ENCODE peak calls at places on chromosomes 11 and 22, in seven cellular contexts. F, D, B, Y, R, W and T are unnamed samples.

GRCh38 chr11:100635194-100635593 is 51.9 kb upstream of the ARHGAP42 start:
- DNase-seq in D (no peak), B (no peak), Y (no peak), F (no peak), R (no peak), W (no peak), T (no peak)

GRCh38 chr11:62572431-62572830 is 1.3 kb downstream of the EEF1G start:
- DNase-seq in F (no peak), W (no peak), Y (no peak), R (no peak), B (no peak), D (no peak), T (no peak)

GRCh38 chr11:47359162-47359561 is 6.7 kb upstream of the MYBPC3 start:
- DNase-seq in D (no peak), W (no peak), Y (no peak), B (no peak), R (no peak), F (no peak), T (no peak)

GRCh38 chr22:35074583-35074982 is 8.6 kb downstream of the ISX start:
- DNase-seq in W (no peak), F (no peak), Y (no peak), D (no peak), R (no peak), B (no peak), T (no peak)

GRCh38 chr11:101470414-101470813 is 113.4 kb downstream of the TRPC6 start:
- DNase-seq in F (no peak), D (no peak), Y (no peak), B (no peak), R (no peak), W (no peak), T (no peak)

GRCh38 chr11:61833478-61833877 is 5.4 kb downstream of the FADS2 start:
- DNase-seq in Y (no peak), D (no peak), W (no peak), F (no peak), B (no peak), R (no peak), T (no peak)

GRCh38 chr11:67489203-67489859 is 6.5 kb downstream of the AIP start:
- DNase-seq in B (no peak), Y (no peak), F (no peak), R (no peak), D (no peak), W (peak), T (no peak)

GRCh38 chr22:42922374-42923177 is 65.5 kb upstream of the ARFGAP3 start:
- DNase-seq in W (no peak), D (no peak), F (no peak), R (no peak), B (no peak), Y (no peak), T (no peak)

GRCh38 chr11:86182976-86183584 is 61.5 kb upstream of the EED start:
- DNase-seq in F (peak), Y (peak), B (no peak), D (no peak), W (no peak), R (no peak), T (no peak)

GRCh38 chr22:25111579-25112517 is 87.8 kb upstream of the CRYBB3 start:
- DNase-seq in Y (no peak), F (no peak), B (no peak), D (peak), W (no peak), R (no peak), T (no peak)

GRCh38 chr22:42169055-42169469 is 38.5 kb upstream of the CYP2D6 start:
- DNase-seq in D (peak), B (peak), W (peak), F (peak), R (peak), Y (peak), T (peak)

GRCh38 chr11:58913685-58914084 is 25.6 kb upstream of the GLYATL1 start:
- DNase-seq in B (no peak), D (no peak), Y (no peak), F (no peak), R (no peak), W (no peak), T (no peak)

GRCh38 chr11:19595840-19596751 is 116.5 kb upstream of the NAV2 start:
- DNase-seq in D (peak), F (no peak), R (no peak), W (no peak), B (no peak), Y (no peak), T (no peak)

GRCh38 chr22:44204937-44205712 is 24.4 kb downstream of the PARVG start:
- DNase-seq in Y (no peak), R (no peak), B (no peak), D (no peak), W (no peak), F (no peak), T (no peak)

GRCh38 chr22:24855794-24856193 is 49.8 kb downstream of the SGSM1 start:
- DNase-seq in B (no peak), F (no peak), Y (no peak), W (no peak), D (no peak), R (no peak), T (no peak)

GRCh38 chr11:40118026-40118425 is 1341.4 kb downstream of the LRRC4C start:
- DNase-seq in R (no peak), Y (no peak), F (no peak), W (no peak), B (no peak), D (no peak), T (no peak)

GRCh38 chr22:24744638-24745037 is 29.9 kb downstream of the PIWIL3 start:
- DNase-seq in W (no peak), F (no peak), D (no peak), R (no peak), Y (no peak), B (no peak), T (no peak)

GRCh38 chr11:85772700-85773099 is 38.2 kb downstream of the SYTL2 start:
- DNase-seq in Y (no peak), R (no peak), F (no peak), W (no peak), D (no peak), B (no peak), T (no peak)

GRCh38 chr11:13635804-13636203 is 32.7 kb upstream of the FAR1 start:
- DNase-seq in F (no peak), B (no peak), D (no peak), R (no peak), W (no peak), Y (no peak), T (no peak)

GRCh38 chr11:31809857-31810778 is 1.0 kb downstream of the PAX6 start:
- DNase-seq in R (no peak), Y (no peak), F (no peak), D (peak), B (no peak), W (no peak), T (no peak)

GRCh38 chr22:24187731-24188644 is 6.7 kb downstream of the SUSD2 start:
- DNase-seq in D (peak), B (no peak), W (peak), R (no peak), F (no peak), Y (no peak), T (peak)

GRCh38 chr11:111297696-111298095 is 650 bp upstream of the POU2AF3 start:
- DNase-seq in W (no peak), Y (no peak), B (no peak), D (no peak), F (no peak), R (no peak), T (no peak)

GRCh38 chr11:111301004-111301839 is 2.9 kb downstream of the POU2AF3 start:
- DNase-seq in R (no peak), W (no peak), D (no peak), F (no peak), Y (no peak), B (no peak), T (no peak)

GRCh38 chr11:111298466-111299110 is at the start of gene POU2AF3:
- DNase-seq in F (no peak), W (peak), B (no peak), R (no peak), D (no peak), Y (no peak), T (peak)

GRCh38 chr11:111300569-111300968 is 2.2 kb downstream of the POU2AF3 start:
- DNase-seq in Y (no peak), D (no peak), R (no peak), F (no peak), W (no peak), B (no peak), T (no peak)

DNA sequence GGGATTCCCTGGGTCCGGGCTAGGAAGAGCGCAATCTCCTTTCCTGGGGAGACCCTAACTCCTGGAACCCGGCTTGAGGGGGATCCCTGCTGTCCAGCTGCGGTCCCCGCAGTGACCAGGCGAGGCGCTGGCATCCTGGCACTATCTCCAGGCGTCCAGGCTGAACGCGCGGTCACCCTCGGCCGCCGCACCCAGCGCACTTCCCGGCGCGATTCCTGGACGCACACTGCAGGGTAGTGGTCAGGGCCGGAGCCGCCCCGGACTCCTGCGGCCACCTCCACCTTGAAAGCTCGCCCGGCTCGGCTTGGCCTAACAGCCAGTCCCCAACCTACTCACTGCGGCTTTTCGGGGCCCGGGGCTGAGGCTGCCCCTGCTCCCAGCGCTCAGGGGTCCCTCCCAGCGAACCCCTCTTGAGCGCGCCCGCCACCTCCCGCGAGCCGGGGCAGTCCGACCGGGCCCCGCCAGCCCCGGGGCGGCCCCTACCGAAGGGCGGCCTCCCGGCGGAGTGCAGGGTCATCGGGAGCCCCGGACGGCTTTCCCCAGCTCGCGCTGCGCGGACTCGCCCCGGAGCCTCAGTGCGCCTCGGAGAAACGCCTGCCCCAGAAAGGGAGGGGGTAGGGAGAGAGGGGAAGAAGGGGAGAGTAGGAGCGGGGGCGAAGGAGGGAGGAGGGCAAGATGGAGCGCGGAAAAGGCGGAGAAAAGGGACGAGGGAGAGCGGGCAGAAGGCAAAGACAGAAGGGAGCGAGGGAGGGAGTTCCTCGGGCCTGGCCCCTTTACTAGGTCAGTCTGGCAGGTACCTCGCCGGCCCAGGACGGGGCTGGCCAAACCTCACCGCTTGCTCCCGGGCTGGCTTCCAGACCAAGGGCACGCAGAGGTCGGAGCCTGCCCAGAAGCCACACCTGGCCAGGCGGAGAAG is 1.0 kb downstream of the POU2AF3 start:
- DNase-seq in D (peak), F (no peak), Y (no peak), W (peak), R (peak), B (no peak), T (peak)
- TF ChIP-seq POLR2AphosphoS5 in D (no peak), F (no peak), Y (no peak), W (no peak), R (peak), B (no peak), T (no peak)

DNA sequence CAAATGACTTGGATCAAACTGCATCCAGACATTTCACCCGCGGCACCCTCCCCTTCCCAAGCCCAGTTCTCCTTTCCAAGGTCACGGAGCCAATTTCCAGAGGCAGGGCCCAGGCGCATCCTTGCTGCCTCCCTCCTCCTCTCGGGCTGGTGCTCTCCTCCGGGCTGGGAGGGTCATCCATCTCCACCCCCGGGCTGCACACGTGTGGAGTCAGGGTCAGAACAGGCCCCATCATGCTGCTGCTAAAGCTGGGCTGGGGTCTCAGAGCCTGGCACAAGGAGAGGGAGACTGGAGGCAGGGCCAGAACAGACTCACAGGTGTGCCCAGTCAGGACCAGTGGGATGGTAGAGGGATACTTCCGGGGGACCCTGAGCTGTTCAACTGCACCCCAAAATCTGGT is 14.0 kb downstream of the RSPH14 start:
- DNase-seq in W (no peak), B (no peak), Y (no peak), D (no peak), R (no peak), F (no peak), T (no peak)
- TF ChIP-seq TAF1 in W (no peak), B (no peak), Y (no peak), D (no peak), R (no peak), F (no peak), T (no peak)

GRCh38 chr11:113153847-113154246 is 160.5 kb upstream of the TTC12 start:
- DNase-seq in R (no peak), Y (no peak), B (no peak), W (no peak), D (no peak), F (no peak), T (no peak)
- TF ChIP-seq POLR2AphosphoS5 in R (no peak), Y (no peak), B (no peak), W (no peak), D (no peak), F (no peak), T (no peak)

GRCh38 chr11:74472030-74472429 is 4.7 kb upstream of the KCNE3 start:
- DNase-seq in R (no peak), B (no peak), Y (no peak), F (no peak), W (no peak), D (no peak), T (no peak)

GRCh38 chr11:74470526-74470925 is 3.2 kb upstream of the KCNE3 start:
- DNase-seq in R (no peak), D (no peak), F (no peak), B (no peak), Y (no peak), W (no peak), T (no peak)

GRCh38 chr11:74473382-74474201 is 6.2 kb upstream of the KCNE3 start:
- DNase-seq in B (no peak), F (no peak), Y (no peak), R (no peak), W (no peak), D (no peak), T (no peak)

GRCh38 chr11:74471037-74471436 is 3.7 kb upstream of the KCNE3 start:
- DNase-seq in F (no peak), B (no peak), Y (no peak), R (no peak), D (no peak), W (no peak), T (no peak)

DNA sequence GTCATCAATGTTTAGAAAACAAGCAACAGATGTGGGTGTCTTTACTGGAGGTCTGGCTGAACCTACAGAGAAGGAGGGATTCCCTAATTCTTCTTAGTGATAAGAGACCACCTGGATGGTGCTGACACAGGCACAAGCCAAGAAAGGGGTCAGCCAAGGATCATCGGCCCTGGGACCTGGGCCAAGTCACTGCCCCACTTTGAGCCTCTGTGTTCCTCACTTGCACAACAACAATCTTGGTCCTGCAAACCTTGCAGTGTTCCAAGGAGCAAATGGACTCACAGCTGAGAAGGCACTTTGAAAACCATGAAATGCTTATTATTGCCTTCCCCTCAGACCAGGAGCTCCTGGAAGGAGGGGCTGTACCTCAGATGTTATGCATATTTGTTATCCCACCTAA is 7.0 kb upstream of the KCNE3 start:
- DNase-seq in F (no peak), W (no peak), B (no peak), Y (no peak), D (no peak), R (no peak), T (no peak)
- TF ChIP-seq TAF1 in F (no peak), W (no peak), B (no peak), Y (no peak), D (no peak), R (no peak), T (no peak)

DNA sequence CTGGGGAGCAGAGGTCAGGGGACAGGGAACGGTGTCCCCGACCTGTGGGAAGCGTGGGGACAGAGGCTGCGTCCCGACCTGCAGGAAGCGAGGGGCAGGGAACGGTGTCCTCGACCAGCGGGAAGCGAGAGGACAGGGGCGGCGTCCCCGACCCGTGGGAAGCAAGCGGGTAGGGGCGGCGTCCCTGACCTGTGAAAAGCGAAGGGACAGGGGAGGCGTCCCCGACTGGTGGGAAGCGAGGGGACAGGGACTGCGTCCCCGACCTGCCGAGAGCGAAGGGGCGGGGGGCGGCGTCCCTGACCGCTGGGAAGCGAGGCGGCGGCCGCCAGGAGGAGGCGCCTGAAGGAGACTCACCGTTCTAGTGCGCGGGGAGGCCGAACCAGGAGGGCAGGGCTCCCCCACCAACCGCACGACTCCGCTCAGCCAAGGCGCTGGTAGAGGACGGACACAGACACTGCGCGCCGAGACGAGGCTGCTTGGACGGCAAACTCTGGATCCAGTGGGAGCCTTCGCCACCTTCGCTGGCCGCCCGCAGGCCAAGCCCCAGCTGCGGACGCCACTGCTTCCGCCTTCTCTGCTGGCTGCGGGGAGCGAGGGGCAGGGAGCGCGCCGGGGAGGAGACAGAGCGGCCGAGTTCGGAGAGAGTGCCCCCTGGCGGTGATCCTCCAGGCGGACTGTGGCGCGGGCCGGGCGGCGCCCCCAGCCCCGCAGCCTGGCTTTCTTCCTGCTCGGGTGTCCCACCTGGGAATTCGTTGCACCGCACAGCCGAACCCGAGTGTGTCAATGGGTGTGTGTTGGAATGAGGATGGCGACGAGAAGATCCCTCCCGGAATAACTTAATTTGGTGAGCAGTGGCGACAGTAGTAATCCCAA is at the start of gene TRAF6:
- DNase-seq in B (peak), F (peak), D (peak), Y (no peak), R (peak), W (peak), T (peak)
- TF ChIP-seq POLR2AphosphoS5 in B (peak), F (peak), D (peak), Y (peak), R (peak), W (peak), T (peak)